ENCODE peak calls at places on chromosomes 5 and 9, in eight cellular contexts. B is MCF 10A, H is BE2C, E is GM23338, W is GM20000, L is epithelial cell of proximal tubule, D is spleen, I is tibial artery. K is an unnamed sample.

GRCh38 chr9:131418143-131419028 is 24.5 kb downstream of the PRRC2B start:
- DNase-seq in B (no peak), H (no peak), E (peak), W (no peak), L (no peak), D (no peak), I (no peak), K (no peak)

GRCh38 chr5:78295035-78295961 is 800 bp upstream of the AP3B1 start:
- DNase-seq in B (peak), H (peak), E (peak), W (peak), L (no peak), D (peak), I (peak), K (no peak)

GRCh38 chr5:68222310-68222709 is 6.8 kb downstream of the PIK3R1 start:
- DNase-seq in B (no peak), H (no peak), E (no peak), W (no peak), L (no peak), D (no peak), I (no peak), K (no peak)

GRCh38 chr5:51657340-51658240 is 274.3 kb downstream of the ISL1 start:
- DNase-seq in B (peak), H (no peak), E (no peak), W (no peak), L (no peak), D (no peak), I (no peak), K (no peak)

GRCh38 chr9:4145482-4145881 is 154.4 kb downstream of the GLIS3 start:
- DNase-seq in B (no peak), H (no peak), E (peak), W (no peak), L (no peak), D (no peak), I (no peak), K (no peak)

GRCh38 chr9:33166263-33167083 is 663 bp downstream of the B4GALT1 start:
- DNase-seq in B (peak), H (peak), E (peak), W (peak), L (no peak), D (no peak), I (peak), K (no peak)

GRCh38 chr9:15299374-15299939 is 7.6 kb downstream of the TTC39B start:
- DNase-seq in B (no peak), H (no peak), E (no peak), W (peak), L (no peak), D (peak), I (no peak), K (no peak)

GRCh38 chr5:5891350-5891749 is 468.9 kb downstream of the ICE1 start:
- DNase-seq in B (peak), H (no peak), E (no peak), W (no peak), L (no peak), D (no peak), I (no peak), K (no peak)

GRCh38 chr5:172724658-172725183 is 46.3 kb downstream of the DUSP1 start:
- DNase-seq in B (no peak), H (no peak), E (no peak), W (no peak), L (no peak), D (peak), I (no peak), K (no peak)

GRCh38 chr5:107486489-107486888 is 184.2 kb downstream of the EFNA5 start:
- DNase-seq in B (peak), H (no peak), E (no peak), W (peak), L (no peak), D (no peak), I (no peak), K (no peak)

GRCh38 chr5:56307714-56308346 is 74.7 kb upstream of the ANKRD55 start:
- DNase-seq in B (no peak), H (no peak), E (no peak), W (no peak), L (no peak), D (no peak), I (no peak), K (no peak)

GRCh38 chr5:119357309-119357708 is 1.5 kb downstream of the TNFAIP8 start:
- DNase-seq in B (no peak), H (no peak), E (no peak), W (no peak), L (no peak), D (no peak), I (no peak), K (no peak)

GRCh38 chr5:53779541-53779981 is 219.1 kb downstream of the NDUFS4 start:
- DNase-seq in B (peak), H (no peak), E (no peak), W (no peak), L (peak), D (no peak), I (no peak), K (peak)

GRCh38 chr5:53211799-53212198 is 102.2 kb upstream of the MOCS2 start:
- DNase-seq in B (peak), H (no peak), E (no peak), W (no peak), L (no peak), D (no peak), I (no peak), K (peak)

GRCh38 chr5:11792621-11793020 is 111.6 kb downstream of the CTNND2 start:
- DNase-seq in B (no peak), H (no peak), E (no peak), W (no peak), L (no peak), D (no peak), I (no peak), K (no peak)

GRCh38 chr5:61159841-61160240 is 2.4 kb downstream of the SMIM15 start:
- DNase-seq in B (peak), H (no peak), E (no peak), W (no peak), L (no peak), D (no peak), I (no peak), K (no peak)

GRCh38 chr9:95330720-95331404 is 13.4 kb upstream of the FANCC start:
- DNase-seq in B (no peak), H (no peak), E (no peak), W (no peak), L (no peak), D (no peak), I (no peak), K (no peak)

GRCh38 chr9:114163517-114163924 is 8.2 kb downstream of the COL27A1 start:
- DNase-seq in B (peak), H (no peak), E (peak), W (no peak), L (no peak), D (no peak), I (peak), K (no peak)

GRCh38 chr9:95429948-95430620 is 86.7 kb downstream of the PTCH1 start:
- DNase-seq in B (no peak), H (no peak), E (no peak), W (no peak), L (no peak), D (no peak), I (no peak), K (no peak)

GRCh38 chr5:95870105-95870672 is 47.7 kb upstream of the GLRX start:
- DNase-seq in B (no peak), H (no peak), E (no peak), W (peak), L (no peak), D (no peak), I (no peak), K (no peak)

GRCh38 chr5:155193483-155194107 is 180.0 kb downstream of the KIF4B start:
- DNase-seq in B (no peak), H (no peak), E (no peak), W (no peak), L (no peak), D (no peak), I (no peak), K (no peak)

GRCh38 chr9:7147136-7148090 is 389.6 kb downstream of the KDM4C start:
- DNase-seq in B (no peak), H (peak), E (no peak), W (no peak), L (no peak), D (peak), I (no peak), K (no peak)

GRCh38 chr5:179404321-179405053 is 59.2 kb upstream of the ADAMTS2 start:
- DNase-seq in B (peak), H (no peak), E (no peak), W (no peak), L (no peak), D (no peak), I (no peak), K (no peak)

GRCh38 chr5:178797546-178798105 is 62.1 kb upstream of the ZNF354B start:
- DNase-seq in B (no peak), H (no peak), E (no peak), W (no peak), L (no peak), D (no peak), I (no peak), K (no peak)

GRCh38 chr9:88533951-88534455 is 975 bp upstream of the NXNL2 start:
- DNase-seq in B (peak), H (no peak), E (peak), W (no peak), L (no peak), D (peak), I (peak), K (no peak)

GRCh38 chr5:150624334-150625163 is 15.9 kb upstream of the SYNPO start:
- DNase-seq in B (no peak), H (peak), E (peak), W (peak), L (no peak), D (no peak), I (no peak), K (no peak)

GRCh38 chr5:105554613-105555169 is 1992.1 kb upstream of the NUDT12 start:
- DNase-seq in B (no peak), H (no peak), E (no peak), W (no peak), L (no peak), D (no peak), I (no peak), K (peak)

GRCh38 chr5:14988210-14988609 is 116.6 kb upstream of the ANKH start:
- DNase-seq in B (no peak), H (no peak), E (no peak), W (no peak), L (no peak), D (no peak), I (no peak), K (no peak)

GRCh38 chr5:140136624-140137023 is 10.9 kb downstream of the IGIP start:
- DNase-seq in B (no peak), H (no peak), E (no peak), W (no peak), L (no peak), D (no peak), I (no peak), K (no peak)

GRCh38 chr5:65086234-65086886 is 317.6 kb downstream of the CWC27 start:
- DNase-seq in B (no peak), H (no peak), E (no peak), W (no peak), L (no peak), D (no peak), I (no peak), K (no peak)

GRCh38 chr9:102867488-102867887 is 127.6 kb upstream of the CYLC2 start:
- DNase-seq in B (peak), H (no peak), E (no peak), W (no peak), L (peak), D (no peak), I (no peak), K (peak)

GRCh38 chr5:31824886-31825774 is 186.2 kb downstream of the PDZD2 start:
- DNase-seq in B (peak), H (peak), E (peak), W (peak), L (peak), D (no peak), I (peak), K (peak)

GRCh38 chr9:73173526-73174411 is 22.1 kb downstream of the ANXA1 start:
- DNase-seq in B (no peak), H (no peak), E (no peak), W (no peak), L (no peak), D (no peak), I (no peak), K (no peak)

DNA sequence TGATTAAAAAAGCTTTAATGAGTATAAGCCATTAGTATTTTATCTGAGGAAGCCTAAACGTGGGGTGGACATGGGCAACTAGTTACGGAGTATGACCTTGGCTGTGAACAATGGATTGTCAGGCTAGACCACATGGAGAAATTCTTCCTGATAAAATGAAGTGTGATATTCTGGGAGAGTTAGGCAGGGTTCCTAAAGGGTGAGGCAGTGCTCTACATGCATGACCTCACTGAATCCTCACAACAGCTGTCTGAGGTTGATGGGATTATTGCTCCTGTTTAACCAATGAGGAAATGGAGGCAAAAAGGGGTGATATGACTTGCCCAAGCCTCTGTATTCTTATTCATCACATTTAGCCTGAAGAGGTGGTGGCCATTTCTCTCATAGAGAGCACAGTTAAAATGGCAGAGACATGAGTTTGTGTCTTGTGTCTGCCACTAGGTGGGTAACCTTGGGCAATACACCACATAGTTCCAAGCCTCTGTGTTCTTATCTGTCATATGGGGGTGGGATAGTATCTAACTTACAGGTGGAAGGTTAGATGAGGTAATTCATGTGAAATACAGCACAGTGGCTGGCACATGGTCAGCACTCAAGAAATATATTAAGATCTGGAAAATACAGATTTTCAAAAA is 96.1 kb upstream of the NR3C1 start:
- DNase-seq in B (no peak), H (no peak), E (peak), W (no peak), L (no peak), D (no peak), I (no peak), K (no peak)
- TF ChIP-seq CTCF in B (no peak), H (no peak), E (peak), W (no peak), L (peak), D (no peak), I (no peak), K (no peak)

GRCh38 chr9:70747335-70747734 is 332.9 kb upstream of the KLF9 start:
- DNase-seq in B (no peak), H (peak), E (no peak), W (no peak), L (no peak), D (no peak), I (no peak), K (no peak)

GRCh38 chr9:70749066-70749465 is 334.6 kb upstream of the KLF9 start:
- DNase-seq in B (no peak), H (no peak), E (no peak), W (no peak), L (no peak), D (no peak), I (no peak), K (no peak)

DNA sequence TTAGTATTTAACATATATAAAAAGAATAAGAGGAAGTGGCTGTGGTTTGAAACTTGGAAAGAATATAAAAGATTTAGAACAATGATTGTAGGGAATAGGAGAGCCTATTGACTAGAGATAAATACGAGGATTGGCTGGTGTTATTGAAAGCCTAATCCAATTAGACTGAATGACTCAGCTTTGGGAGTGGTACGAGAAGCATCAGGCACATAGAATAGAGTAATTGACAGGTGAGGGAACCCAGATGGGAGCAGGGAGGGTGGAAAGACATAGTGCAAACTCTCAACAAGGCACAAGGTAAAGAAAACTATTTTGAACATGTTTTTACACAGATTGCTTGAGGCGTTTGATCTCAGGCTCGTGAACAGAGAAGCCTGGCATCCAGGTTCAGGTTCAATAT is 338.9 kb upstream of the KLF9 start:
- DNase-seq in B (no peak), H (peak), E (no peak), W (no peak), L (no peak), D (no peak), I (no peak), K (no peak)
- TF ChIP-seq CTCF in B (no peak), H (no peak), E (no peak), W (no peak), L (no peak), D (no peak), I (no peak), K (no peak)

GRCh38 chr9:109906766-109907382 is 126.9 kb downstream of the PALM2AKAP2 start:
- DNase-seq in B (no peak), H (no peak), E (no peak), W (peak), L (no peak), D (no peak), I (no peak), K (no peak)
- TF ChIP-seq CTCF in B (no peak), H (no peak), E (no peak), W (peak), L (peak), D (no peak), I (no peak), K (no peak)

GRCh38 chr9:112166176-112167140 is 8.6 kb downstream of the SUSD1 start:
- DNase-seq in B (peak), H (no peak), E (peak), W (no peak), L (peak), D (no peak), I (no peak), K (peak)
- TF ChIP-seq CTCF in B (peak), H (no peak), E (no peak), W (no peak), L (peak), D (no peak), I (peak), K (peak)

GRCh38 chr5:35939639-35940038 is 1.2 kb upstream of the CAPSL start:
- DNase-seq in B (no peak), H (no peak), E (no peak), W (no peak), L (no peak), D (no peak), I (no peak), K (no peak)
- TF ChIP-seq CTCF in B (peak), H (no peak), E (no peak), W (no peak), L (peak), D (no peak), I (no peak), K (no peak)

GRCh38 chr5:3004361-3005080 is 253.0 kb upstream of the IRX2 start:
- DNase-seq in B (no peak), H (no peak), E (no peak), W (no peak), L (no peak), D (no peak), I (no peak), K (no peak)
- TF ChIP-seq CTCF in B (no peak), H (no peak), E (no peak), W (no peak), L (no peak), D (no peak), I (no peak), K (no peak)

K was measured in kidney epithelial cell.